ENCODE peak calls at places on chromosomes 2 and 18, in six cellular contexts. Y, H, X, R, B and D are unnamed samples.

GRCh38 chr2:96256611-96257113 is 9.1 kb downstream of the TMEM127 start:
- ATAC-seq in Y (no peak), H (no peak), X (no peak), R (no peak), B (no peak), D (no peak)

GRCh38 chr2:69162121-69162520 is 149.1 kb downstream of the ANTXR1 start:
- ATAC-seq in Y (no peak), H (no peak), X (no peak), R (no peak), B (no peak), D (no peak)

GRCh38 chr2:226334981-226335720 is 464.5 kb downstream of the IRS1 start:
- ATAC-seq in Y (no peak), H (no peak), X (no peak), R (no peak), B (no peak), D (no peak)

GRCh38 chr2:152167070-152167469 is 8.5 kb downstream of the STAM2 start:
- ATAC-seq in Y (no peak), H (no peak), X (no peak), R (peak; percentile 34), B (no peak), D (no peak)

GRCh38 chr2:121565389-121566250 is 34.9 kb downstream of the RNU4ATAC start:
- ATAC-seq in Y (peak; percentile 83), H (peak; percentile 19), X (no peak), R (no peak), B (no peak), D (no peak)

GRCh38 chr2:32355976-32356734 is 668 bp upstream of the BIRC6 start:
- ATAC-seq in Y (no peak), H (peak; percentile 58), X (no peak), R (no peak), B (no peak), D (peak; percentile 55)

GRCh38 chr2:173095356-173095755 is 19.7 kb downstream of the MAP3K20 start:
- ATAC-seq in Y (no peak), H (no peak), X (no peak), R (no peak), B (no peak), D (no peak)

GRCh38 chr18:31217038-31217437 is 54.4 kb upstream of the DSC1 start:
- ATAC-seq in Y (peak; percentile 14), H (no peak), X (no peak), R (no peak), B (no peak), D (no peak)

GRCh38 chr2:41910126-41910525 is 137.7 kb upstream of the PKDCC start:
- ATAC-seq in Y (no peak), H (no peak), X (peak; percentile 84), R (peak; percentile 20), B (no peak), D (no peak)

GRCh38 chr2:101223814-101224231 is 28.9 kb upstream of the CNOT11 start:
- ATAC-seq in Y (no peak), H (peak; percentile 21), X (peak; percentile 100), R (peak; percentile 92), B (peak; percentile 88), D (no peak)

GRCh38 chr2:95700554-95700953 is 108.8 kb downstream of the TRIM43 start:
- ATAC-seq in Y (no peak), H (no peak), X (no peak), R (no peak), B (no peak), D (no peak)

GRCh38 chr2:6081542-6081872 is 389.3 kb downstream of the SOX11 start:
- ATAC-seq in Y (no peak), H (no peak), X (no peak), R (no peak), B (no peak), D (no peak)

GRCh38 chr2:163554864-163555263 is 180.9 kb downstream of the FIGN start:
- ATAC-seq in Y (no peak), H (no peak), X (no peak), R (no peak), B (no peak), D (no peak)

GRCh38 chr2:227406177-227407031 is 18.7 kb upstream of the SCYGR1 start:
- ATAC-seq in Y (peak; percentile 94), H (peak; percentile 95), X (no peak), R (no peak), B (no peak), D (peak; percentile 81)

GRCh38 chr2:238327751-238328150 is 7.4 kb downstream of the TRAF3IP1 start:
- ATAC-seq in Y (no peak), H (no peak), X (no peak), R (no peak), B (no peak), D (no peak)

GRCh38 chr2:230602562-230603230 is 109.9 kb upstream of the CAB39 start:
- ATAC-seq in Y (no peak), H (no peak), X (peak; percentile 86), R (peak; percentile 88), B (peak; percentile 81), D (no peak)

GRCh38 chr2:168687314-168687713 is 115.1 kb upstream of the NOSTRIN start:
- ATAC-seq in Y (peak; percentile 57), H (peak; percentile 50), X (no peak), R (no peak), B (no peak), D (no peak)

GRCh38 chr2:69138247-69138754 is 125.3 kb downstream of the ANTXR1 start:
- ATAC-seq in Y (no peak), H (no peak), X (no peak), R (no peak), B (no peak), D (peak; percentile 66)

GRCh38 chr18:574456-575228 is 5.5 kb upstream of the CETN1 start:
- ATAC-seq in Y (peak; percentile 63), H (no peak), X (no peak), R (no peak), B (no peak), D (no peak)

GRCh38 chr2:175002547-175003274 is 2.5 kb downstream of the CHN1 start:
- ATAC-seq in Y (no peak), H (no peak), X (no peak), R (no peak), B (no peak), D (no peak)

GRCh38 chr2:241064008-241064801 is 37.9 kb downstream of the MTERF4 start:
- ATAC-seq in Y (peak; percentile 42), H (peak; percentile 93), X (peak; percentile 67), R (peak; percentile 90), B (peak; percentile 40), D (no peak)

GRCh38 chr2:231433990-231434389 is 30.3 kb downstream of the NCL start:
- ATAC-seq in Y (no peak), H (no peak), X (peak; percentile 51), R (peak; percentile 51), B (no peak), D (no peak)

GRCh38 chr2:171522804-171523338 is 597 bp downstream of the CYBRD1 start:
- ATAC-seq in Y (peak; percentile 58), H (peak; percentile 56), X (peak; percentile 61), R (peak; percentile 45), B (peak; percentile 50), D (peak; percentile 19)

GRCh38 chr2:35461406-35461805 is 894.2 kb upstream of the CRIM1 start:
- ATAC-seq in Y (no peak), H (no peak), X (no peak), R (no peak), B (no peak), D (no peak)

GRCh38 chr2:32937602-32938450 is 8.9 kb upstream of the LTBP1 start:
- ATAC-seq in Y (no peak), H (peak; percentile 70), X (no peak), R (no peak), B (no peak), D (no peak)